ENCODE peak calls at places on chromosomes 5 and 9, in eight cellular contexts. L is cardiac muscle cell, V is kidney, G is A549, M is neural progenitor cell, D is body of pancreas, Q is tibial nerve, Y is adrenal gland. T is an unnamed sample.

GRCh38 chr5:78829811-78830499 is 155.2 kb downstream of the ARSB start:
- DNase-seq in M (no peak), D (no peak), Y (peak), V (peak), L (no peak), Q (peak), G (no peak), T (no peak)

GRCh38 chr9:136019041-136019680 is 58.0 kb upstream of the UBAC1 start:
- DNase-seq in Y (no peak), V (no peak), G (no peak), L (no peak), D (peak), Q (no peak), M (no peak), T (no peak)

GRCh38 chr5:124665625-124666024 is 80.8 kb downstream of the ZNF608 start:
- DNase-seq in L (no peak), D (no peak), G (no peak), V (no peak), M (no peak), Q (no peak), Y (no peak), T (no peak)

GRCh38 chr9:109908459-109909390 is 128.7 kb downstream of the PALM2AKAP2 start:
- DNase-seq in G (no peak), L (no peak), Q (no peak), V (no peak), D (no peak), M (no peak), Y (no peak), T (no peak)

GRCh38 chr9:116506685-116507084 is 180.4 kb upstream of the TRIM32 start:
- DNase-seq in Y (no peak), V (no peak), M (no peak), G (no peak), Q (no peak), D (no peak), L (no peak), T (no peak)

GRCh38 chr5:160262151-160262550 is 32.8 kb downstream of the FABP6 start:
- DNase-seq in D (no peak), Y (no peak), M (peak), V (no peak), Q (no peak), L (peak), G (no peak), T (no peak)

GRCh38 chr9:133320421-133320881 is 15.5 kb downstream of the SURF6 start:
- DNase-seq in M (no peak), D (no peak), L (no peak), Q (no peak), G (peak), V (peak), Y (no peak), T (no peak)

GRCh38 chr5:124665035-124665434 is 81.4 kb downstream of the ZNF608 start:
- DNase-seq in D (no peak), M (no peak), G (no peak), Q (no peak), V (no peak), L (no peak), Y (no peak), T (no peak)

GRCh38 chr9:18658764-18659705 is 185.1 kb downstream of the ADAMTSL1 start:
- DNase-seq in G (no peak), V (no peak), D (no peak), Y (no peak), M (no peak), L (no peak), Q (no peak), T (no peak)

GRCh38 chr5:14009575-14009974 is 65.1 kb upstream of the DNAH5 start:
- DNase-seq in Y (no peak), G (peak), D (no peak), Q (no peak), V (no peak), M (no peak), L (no peak), T (no peak)

GRCh38 chr5:65862384-65862783 is 64.0 kb upstream of the ERBIN start:
- DNase-seq in V (no peak), Q (no peak), D (no peak), G (no peak), L (no peak), Y (no peak), M (no peak), T (no peak)

GRCh38 chr9:100774962-100775361 is 197.1 kb downstream of the CAVIN4 start:
- DNase-seq in L (peak), V (no peak), G (no peak), Q (no peak), D (no peak), Y (no peak), M (peak), T (no peak)

GRCh38 chr5:6636293-6636692 is 3.1 kb downstream of the SRD5A1 start:
- DNase-seq in Y (no peak), D (no peak), Q (no peak), G (no peak), V (no peak), L (no peak), M (no peak), T (peak)

GRCh38 chr5:132253008-132253441 is 4.5 kb upstream of the PDLIM4 start:
- DNase-seq in D (peak), G (no peak), Q (no peak), L (no peak), V (no peak), Y (peak), M (no peak), T (no peak)

GRCh38 chr5:14417232-14417730 is 164.3 kb upstream of the OTULINL start:
- DNase-seq in V (no peak), D (no peak), L (peak), G (no peak), Q (no peak), M (no peak), Y (no peak), T (no peak)

GRCh38 chr9:121995997-121996396 is 97.1 kb downstream of the TTLL11 start:
- DNase-seq in L (no peak), Q (no peak), Y (no peak), V (no peak), M (no peak), G (no peak), D (no peak), T (no peak)

GRCh38 chr5:114789773-114790402 is 379.8 kb downstream of the TRIM36 start:
- DNase-seq in L (peak), D (no peak), Q (no peak), M (peak), Y (no peak), G (peak), V (no peak), T (no peak)

GRCh38 chr5:72290356-72291133 is 29.5 kb downstream of the MRPS27 start:
- DNase-seq in D (no peak), Y (no peak), G (no peak), L (no peak), Q (no peak), M (no peak), V (no peak), T (no peak)

GRCh38 chr5:181166812-181167733 is 19.7 kb downstream of the OR2V2 start:
- DNase-seq in Q (no peak), L (no peak), D (no peak), M (no peak), V (no peak), Y (no peak), G (no peak), T (no peak)

GRCh38 chr5:65548281-65548680 is 14.7 kb downstream of the CENPK start:
- DNase-seq in L (no peak), G (no peak), M (no peak), Y (no peak), V (no peak), Q (no peak), D (no peak), T (no peak)

GRCh38 chr5:171601266-171601881 is 181.9 kb downstream of the FGF18 start:
- DNase-seq in Y (no peak), Q (no peak), V (no peak), D (no peak), M (no peak), L (no peak), G (no peak), T (no peak)

GRCh38 chr9:37031902-37032301 is 2.2 kb downstream of the PAX5 start:
- DNase-seq in L (no peak), M (peak), D (no peak), V (no peak), Q (no peak), Y (no peak), G (no peak), T (no peak)

GRCh38 chr9:119365291-119366027 is 3.8 kb downstream of the BRINP1 start:
- DNase-seq in D (peak), M (peak), L (peak), G (peak), Y (peak), Q (no peak), V (no peak), T (no peak)

GRCh38 chr5:85109616-85110015 is 724.9 kb upstream of the EDIL3 start:
- DNase-seq in Q (no peak), M (no peak), L (no peak), Y (no peak), G (no peak), D (no peak), V (no peak), T (no peak)

GRCh38 chr9:35658144-35658893 is at the start of gene CCDC107:
- DNase-seq in L (peak), G (peak), M (peak), Y (peak), V (peak), Q (peak), D (peak), T (peak)

GRCh38 chr5:172491481-172491880 is 37.2 kb upstream of the SH3PXD2B start:
- DNase-seq in G (no peak), Q (no peak), V (no peak), L (no peak), D (no peak), M (no peak), Y (no peak), T (no peak)

GRCh38 chr5:172380992-172381643 is 73.2 kb downstream of the SH3PXD2B start:
- DNase-seq in M (no peak), Q (peak), D (peak), G (no peak), V (peak), L (no peak), Y (peak), T (no peak)

GRCh38 chr9:120916573-120916972 is 10.0 kb downstream of the TRAF1 start:
- DNase-seq in G (no peak), L (no peak), D (peak), Y (peak), V (peak), Q (peak), M (no peak), T (no peak)
- H3K27ac ChIP-seq in G (peak), L (no peak), D (no peak), Y (peak), V (no peak), Q (peak), M (no peak), T (no peak)

GRCh38 chr9:105295986-105296385 is 51.5 kb downstream of the SLC44A1 start:
- DNase-seq in G (no peak), Y (no peak), D (no peak), M (peak), V (no peak), Q (no peak), L (no peak), T (no peak)
- H3K4me3 ChIP-seq in G (no peak), Y (no peak), D (no peak), M (peak), V (no peak), Q (no peak), L (no peak), T (no peak)

GRCh38 chr5:157571357-157571827 is 4.2 kb downstream of the ADAM19 start:
- DNase-seq in V (no peak), L (peak), D (no peak), G (no peak), Y (no peak), M (no peak), Q (no peak), T (no peak)

GRCh38 chr5:157578079-157578780 is 2.7 kb upstream of the ADAM19 start:
- DNase-seq in D (no peak), V (no peak), M (no peak), G (no peak), L (no peak), Y (no peak), Q (no peak), T (no peak)

GRCh38 chr5:157574456-157575095 is 999 bp downstream of the ADAM19 start:
- DNase-seq in Q (no peak), M (peak), G (no peak), V (peak), L (no peak), Y (no peak), D (peak), T (no peak)

GRCh38 chr5:157576678-157577077 is 1.1 kb upstream of the ADAM19 start:
- DNase-seq in V (no peak), Q (no peak), L (no peak), Y (no peak), G (no peak), D (no peak), M (no peak), T (no peak)

GRCh38 chr5:157575096-157575872 is at the start of gene ADAM19:
- DNase-seq in M (peak), V (peak), G (peak), Y (peak), L (peak), Q (no peak), D (peak), T (peak)
- TF ChIP-seq CTCF in M (peak), V (no peak), G (peak), Y (no peak), L (no peak), Q (no peak), D (no peak), T (no peak)

GRCh38 chr9:137387891-137388560 is 34.9 kb downstream of the EXD3 start:
- DNase-seq in Y (no peak), V (peak), M (no peak), D (no peak), Q (no peak), L (no peak), G (no peak), T (no peak)
- H3K27ac ChIP-seq in Y (peak), V (peak), M (no peak), D (no peak), Q (no peak), L (no peak), G (no peak), T (peak)

GRCh38 chr5:32754251-32754650 is 43.1 kb downstream of the NPR3 start:
- DNase-seq in G (no peak), V (no peak), D (no peak), Y (no peak), Q (no peak), L (no peak), M (no peak), T (no peak)

GRCh38 chr5:32760091-32760509 is 49.0 kb downstream of the NPR3 start:
- DNase-seq in Q (no peak), M (no peak), L (no peak), Y (no peak), D (no peak), G (peak), V (no peak), T (no peak)
- H3K4me3 ChIP-seq in Q (no peak), M (no peak), L (no peak), Y (peak), D (no peak), G (peak), V (peak), T (no peak)